ENCODE peak calls at places on chromosome X, in nine cellular contexts. L is esophagus squamous epithelium, D is left ventricle myocardium inferior, P is osteocyte, Y is sigmoid colon, M is RWPE1, G is GM10248, U is OCI-LY7, Z is GM13977. W is an unnamed sample.
A peak's percentile ranks its signal among the peaks of the same experiment; 100 is the strongest.

GRCh38 chrX:139559383-139560042 is 29.0 kb downstream of the F9 start:
- DNase-seq in L (no peak), D (no peak), P (no peak), Y (no peak), M (peak; percentile 4), G (peak; percentile 29), U (peak; percentile 76), Z (peak; percentile 30), W (no peak)

GRCh38 chrX:78922754-78923153 is 22.4 kb upstream of the P2RY10 start:
- DNase-seq in L (no peak), D (no peak), P (no peak), Y (no peak), M (no peak), G (no peak), U (no peak), Z (no peak), W (no peak)

GRCh38 chrX:44344194-44344593 is 722 bp upstream of the EFHC2 start:
- DNase-seq in L (no peak), D (no peak), P (no peak), Y (no peak), M (no peak), G (no peak), U (no peak), Z (no peak), W (no peak)

GRCh38 chrX:10450229-10450958 is 170.0 kb downstream of the MID1 start:
- DNase-seq in L (no peak), D (no peak), P (no peak), Y (no peak), M (peak; percentile 47), G (no peak), U (no peak), Z (no peak), W (no peak)

GRCh38 chrX:15236146-15236545 is 33.7 kb downstream of the ASB9 start:
- DNase-seq in L (no peak), D (no peak), P (no peak), Y (no peak), M (no peak), G (no peak), U (no peak), Z (no peak), W (no peak)

GRCh38 chrX:118216488-118216887 is 99.9 kb upstream of the KLHL13 start:
- DNase-seq in L (no peak), D (no peak), P (no peak), Y (no peak), M (no peak), G (no peak), U (no peak), Z (no peak), W (no peak)

GRCh38 chrX:11663875-11664210 is 1.9 kb downstream of the ARHGAP6 start:
- DNase-seq in L (no peak), D (no peak), P (no peak), Y (no peak), M (no peak), G (no peak), U (no peak), Z (no peak), W (no peak)

GRCh38 chrX:77977518-77977917 is 8.1 kb upstream of the PGAM4 start:
- DNase-seq in L (no peak), D (no peak), P (no peak), Y (no peak), M (no peak), G (no peak), U (no peak), Z (no peak), W (no peak)

GRCh38 chrX:129540068-129540653 is at the start of gene OCRL:
- DNase-seq in L (no peak), D (peak; percentile 68), P (peak; percentile 95), Y (peak; percentile 85), M (peak; percentile 55), G (peak; percentile 71), U (peak; percentile 74), Z (peak; percentile 76), W (peak; percentile 86)

GRCh38 chrX:139423186-139423585 is 107.4 kb upstream of the F9 start:
- DNase-seq in L (no peak), D (no peak), P (no peak), Y (no peak), M (no peak), G (no peak), U (no peak), Z (no peak), W (no peak)

GRCh38 chrX:110442631-110443030 is 84.0 kb downstream of the RTL9 start:
- DNase-seq in L (no peak), D (no peak), P (no peak), Y (no peak), M (peak; percentile 41), G (no peak), U (peak; percentile 8), Z (peak; percentile 31), W (no peak)

GRCh38 chrX:21131346-21131745 is 242.9 kb upstream of the CNKSR2 start:
- DNase-seq in L (no peak), D (no peak), P (no peak), Y (no peak), M (no peak), G (no peak), U (no peak), Z (no peak), W (no peak)

GRCh38 chrX:96474357-96475125 is 210.1 kb upstream of the DIAPH2 start:
- DNase-seq in L (no peak), D (no peak), P (no peak), Y (no peak), M (no peak), G (no peak), U (no peak), Z (no peak), W (no peak)

GRCh38 chrX:118756111-118756510 is 28.7 kb downstream of the IL13RA1 start:
- DNase-seq in L (no peak), D (no peak), P (no peak), Y (no peak), M (no peak), G (no peak), U (no peak), Z (no peak), W (no peak)

GRCh38 chrX:54397113-54397512 is 39.3 kb upstream of the WNK3 start:
- DNase-seq in L (no peak), D (no peak), P (no peak), Y (no peak), M (peak; percentile 31), G (no peak), U (no peak), Z (no peak), W (no peak)

GRCh38 chrX:150219374-150220185 is 143.5 kb upstream of the MAMLD1 start:
- DNase-seq in L (no peak), D (no peak), P (no peak), Y (no peak), M (no peak), G (peak; percentile 18), U (no peak), Z (no peak), W (no peak)

GRCh38 chrX:140701480-140701879 is 8.1 kb upstream of the LINC00632 start:
- DNase-seq in L (no peak), D (no peak), P (no peak), Y (no peak), M (peak; percentile 2), G (no peak), U (no peak), Z (no peak), W (no peak)

GRCh38 chrX:52574416-52575275 is 57.8 kb upstream of the XAGE1B start:
- DNase-seq in L (no peak), D (no peak), P (no peak), Y (no peak), M (peak; percentile 33), G (peak; percentile 38), U (peak; percentile 65), Z (peak; percentile 52), W (no peak)

GRCh38 chrX:28920554-28920953 is 333.3 kb downstream of the IL1RAPL1 start:
- DNase-seq in L (no peak), D (no peak), P (no peak), Y (no peak), M (no peak), G (no peak), U (no peak), Z (no peak), W (no peak)

GRCh38 chrX:153778684-153779101 is 2.1 kb upstream of the SRPK3 start:
- DNase-seq in L (no peak), D (no peak), P (no peak), Y (no peak), M (peak; percentile 29), G (no peak), U (no peak), Z (no peak), W (no peak)
- TF ChIP-seq CTCF in L (no peak), D (no peak), P (no peak), Y (no peak), M (no peak), G (no peak), U (peak; percentile 41), Z (peak; percentile 6), W (peak; percentile 33)

GRCh38 chrX:75522565-75523411 is at the start of gene ZDHHC15:
- DNase-seq in L (no peak), D (peak; percentile 54), P (no peak), Y (peak; percentile 83), M (peak; percentile 1), G (no peak), U (no peak), Z (peak; percentile 6), W (peak; percentile 73)
- TF ChIP-seq CTCF in L (no peak), D (peak; percentile 25), P (no peak), Y (no peak), M (no peak), G (no peak), U (no peak), Z (no peak), W (peak; percentile 21)

GRCh38 chrX:131816551-131817136 is 206.5 kb upstream of the STK26 start:
- DNase-seq in L (peak; percentile 14), D (no peak), P (no peak), Y (peak; percentile 90), M (peak; percentile 5), G (peak; percentile 40), U (peak; percentile 0), Z (peak; percentile 52), W (no peak)
- TF ChIP-seq CTCF in L (peak; percentile 73), D (peak; percentile 45), P (no peak), Y (no peak), M (no peak), G (peak; percentile 10), U (no peak), Z (peak; percentile 68), W (no peak)

GRCh38 chrX:120453985-120454384 is 15.1 kb downstream of the LAMP2 start:
- DNase-seq in L (no peak), D (no peak), P (no peak), Y (no peak), M (no peak), G (no peak), U (no peak), Z (no peak), W (no peak)

GRCh38 chrX:120446503-120446902 is 22.6 kb downstream of the LAMP2 start:
- DNase-seq in L (no peak), D (no peak), P (no peak), Y (no peak), M (no peak), G (no peak), U (no peak), Z (no peak), W (no peak)

GRCh38 chrX:120450163-120450562 is 18.9 kb downstream of the LAMP2 start:
- DNase-seq in L (no peak), D (no peak), P (no peak), Y (no peak), M (no peak), G (peak; percentile 13), U (peak; percentile 20), Z (peak; percentile 19), W (no peak)

GRCh38 chrX:120456973-120457372 is 12.1 kb downstream of the LAMP2 start:
- DNase-seq in L (no peak), D (no peak), P (no peak), Y (no peak), M (peak; percentile 20), G (peak; percentile 8), U (peak; percentile 75), Z (no peak), W (no peak)

GRCh38 chrX:120452131-120452530 is 17.0 kb downstream of the LAMP2 start:
- DNase-seq in L (no peak), D (no peak), P (no peak), Y (no peak), M (peak; percentile 4), G (peak; percentile 15), U (peak; percentile 49), Z (no peak), W (no peak)
- TF ChIP-seq CTCF in L (peak; percentile 25), D (peak; percentile 45), P (peak; percentile 57), Y (no peak), M (no peak), G (no peak), U (peak; percentile 66), Z (peak; percentile 20), W (peak; percentile 65)